ENCODE peak calls at places on chromosome 14, in six cellular contexts. Q, Y, V, G, P and X are unnamed samples.

GRCh38 chr14:60061371-60061770 is 30.4 kb upstream of the PCNX4 start:
- DNase-seq in Q (peak; percentile 30), Y (no peak), V (no peak), G (peak; percentile 9), P (no peak), X (no peak)

GRCh38 chr14:39368261-39368959 is 63.8 kb downstream of the FBXO33 start:
- DNase-seq in Q (peak; percentile 68), Y (peak; percentile 39), V (peak; percentile 76), G (peak; percentile 43), P (no peak), X (peak; percentile 59)

GRCh38 chr14:101480747-101481530 is 80.4 kb upstream of the DIO3 start:
- DNase-seq in Q (peak; percentile 93), Y (no peak), V (peak; percentile 68), G (peak; percentile 91), P (no peak), X (peak; percentile 37)

GRCh38 chr14:90576981-90577660 is 180.3 kb downstream of the CALM1 start:
- DNase-seq in Q (no peak), Y (no peak), V (no peak), G (no peak), P (no peak), X (no peak)

GRCh38 chr14:61564623-61565091 is 130.7 kb upstream of the HIF1A start:
- DNase-seq in Q (peak; percentile 99), Y (no peak), V (peak; percentile 82), G (peak; percentile 90), P (no peak), X (no peak)

GRCh38 chr14:48398675-48399282 is 723.4 kb upstream of the MDGA2 start:
- DNase-seq in Q (peak; percentile 33), Y (peak; percentile 39), V (peak; percentile 66), G (peak; percentile 51), P (no peak), X (no peak)

GRCh38 chr14:32201196-32201815 is 539 bp upstream of the RNU6-7 start:
- DNase-seq in Q (peak; percentile 66), Y (peak; percentile 62), V (peak; percentile 96), G (peak; percentile 78), P (peak; percentile 92), X (peak; percentile 94)

GRCh38 chr14:105601360-105602242 is 75.2 kb downstream of the TMEM121 start:
- DNase-seq in Q (no peak), Y (no peak), V (peak; percentile 1), G (no peak), P (no peak), X (peak; percentile 31)

GRCh38 chr14:36773136-36773540 is 111.5 kb downstream of the PAX9 start:
- DNase-seq in Q (peak; percentile 31), Y (no peak), V (peak; percentile 49), G (peak; percentile 42), P (no peak), X (no peak)

GRCh38 chr14:95156153-95156764 is 1.1 kb downstream of the DICER1 start:
- DNase-seq in Q (peak; percentile 26), Y (peak; percentile 17), V (no peak), G (no peak), P (no peak), X (no peak)

GRCh38 chr14:29821665-29822429 is 105.8 kb downstream of the PRKD1 start:
- DNase-seq in Q (no peak), Y (no peak), V (no peak), G (no peak), P (no peak), X (no peak)

GRCh38 chr14:103434868-103435442 is 49.7 kb downstream of the MARK3 start:
- DNase-seq in Q (no peak), Y (no peak), V (no peak), G (no peak), P (no peak), X (no peak)

GRCh38 chr14:21261824-21262223 is 7.4 kb downstream of the HNRNPC start:
- DNase-seq in Q (no peak), Y (no peak), V (no peak), G (no peak), P (no peak), X (no peak)

GRCh38 chr14:88522393-88522792 is 32.4 kb downstream of the PTPN21 start:
- DNase-seq in Q (no peak), Y (no peak), V (no peak), G (no peak), P (no peak), X (no peak)

GRCh38 chr14:21780429-21781084 is 106.9 kb upstream of the OR4E1 start:
- DNase-seq in Q (no peak), Y (no peak), V (no peak), G (no peak), P (no peak), X (peak; percentile 36)

GRCh38 chr14:98708555-98708954 is 563.4 kb downstream of the BCL11B start:
- DNase-seq in Q (no peak), Y (no peak), V (no peak), G (no peak), P (no peak), X (no peak)

GRCh38 chr14:50920482-50921225 is 23.6 kb downstream of the PYGL start:
- DNase-seq in Q (peak; percentile 91), Y (no peak), V (no peak), G (no peak), P (no peak), X (no peak)

DNA sequence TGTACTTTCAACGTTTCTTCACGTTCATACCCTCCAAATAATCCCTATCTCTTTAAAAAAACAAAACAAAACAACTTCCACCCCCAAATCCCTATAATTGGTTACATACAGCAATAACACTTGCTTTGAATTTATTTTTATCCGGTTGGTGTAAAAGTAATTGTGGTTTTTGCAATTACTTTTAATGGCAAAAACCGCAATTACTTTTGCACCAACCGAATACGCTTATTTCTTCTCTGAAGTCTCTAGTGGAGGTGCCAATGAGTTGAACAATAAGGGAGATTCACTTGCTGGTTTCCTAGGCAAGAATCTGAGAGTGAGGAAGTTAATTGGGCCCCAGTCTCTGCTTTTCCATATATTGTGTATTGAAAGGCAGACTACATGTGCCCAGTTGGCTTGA is 133.3 kb downstream of the DACT1 start:
- DNase-seq in Q (no peak), Y (no peak), V (no peak), G (no peak), P (no peak), X (no peak)
- TF ChIP-seq CTCF in Q (no peak), Y (no peak), V (no peak), G (no peak), P (no peak), X (no peak)

GRCh38 chr14:74702293-74702692 is 10.6 kb downstream of the AREL1 start:
- DNase-seq in Q (no peak), Y (no peak), V (no peak), G (no peak), P (no peak), X (no peak)

GRCh38 chr14:74703043-74703442 is 9.8 kb downstream of the AREL1 start:
- DNase-seq in Q (no peak), Y (no peak), V (no peak), G (no peak), P (no peak), X (no peak)

GRCh38 chr14:74706101-74706500 is 6.8 kb downstream of the AREL1 start:
- DNase-seq in Q (peak; percentile 21), Y (no peak), V (no peak), G (no peak), P (no peak), X (no peak)

GRCh38 chr14:74705607-74706006 is 7.3 kb downstream of the AREL1 start:
- DNase-seq in Q (no peak), Y (no peak), V (no peak), G (no peak), P (no peak), X (no peak)

DNA sequence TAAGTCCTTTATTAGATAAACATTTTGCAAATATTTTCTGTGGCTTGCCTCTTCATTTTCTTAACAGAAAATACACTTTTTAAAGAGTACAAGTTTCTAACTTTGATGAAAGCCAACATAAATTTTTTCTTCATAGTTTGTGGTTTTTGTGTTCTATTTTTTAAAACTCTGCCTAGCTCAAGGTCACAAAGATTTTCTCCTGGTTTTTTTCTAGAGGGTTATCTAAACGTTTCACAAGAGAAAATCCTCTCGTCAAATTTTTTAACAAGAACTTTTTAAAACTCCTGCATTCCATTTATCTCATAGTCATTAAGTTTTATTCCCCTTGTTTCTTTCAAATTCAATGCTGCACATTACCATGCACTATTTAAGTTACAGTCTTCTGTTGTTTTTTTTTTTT is 8.2 kb downstream of the AREL1 start:
- DNase-seq in Q (no peak), Y (no peak), V (no peak), G (no peak), P (no peak), X (no peak)
- TF ChIP-seq CTCF in Q (no peak), Y (no peak), V (no peak), G (no peak), P (no peak), X (no peak)

GRCh38 chr14:54338696-54339317 is 58.0 kb upstream of the CDKN3 start:
- DNase-seq in Q (peak; percentile 67), Y (peak; percentile 24), V (peak; percentile 68), G (peak; percentile 34), P (no peak), X (peak; percentile 28)
- TF ChIP-seq CTCF in Q (peak; percentile 51), Y (peak; percentile 60), V (peak; percentile 71), G (peak; percentile 64), P (no peak), X (no peak)

GRCh38 chr14:23571701-23572523 is 4.3 kb upstream of the AP1G2 start:
- DNase-seq in Q (no peak), Y (no peak), V (peak; percentile 4), G (no peak), P (no peak), X (no peak)

GRCh38 chr14:23572841-23573240 is 5.2 kb upstream of the AP1G2 start:
- DNase-seq in Q (no peak), Y (no peak), V (peak; percentile 1), G (no peak), P (no peak), X (no peak)

GRCh38 chr14:23573384-23573783 is 5.2 kb downstream of the JPH4 start:
- DNase-seq in Q (no peak), Y (no peak), V (peak; percentile 2), G (no peak), P (no peak), X (no peak)

GRCh38 chr14:23570806-23571483 is 3.4 kb upstream of the AP1G2 start:
- DNase-seq in Q (no peak), Y (no peak), V (peak; percentile 4), G (no peak), P (no peak), X (no peak)

GRCh38 chr14:23572524-23572828 is 4.9 kb upstream of the AP1G2 start:
- DNase-seq in Q (no peak), Y (no peak), V (no peak), G (no peak), P (no peak), X (no peak)
- TF ChIP-seq CTCF in Q (no peak), Y (no peak), V (no peak), G (no peak), P (no peak), X (no peak)